ENCODE peak calls at places on chromosomes 6 and 20, in four cellular contexts. P, N, L and Y are unnamed samples.

GRCh38 chr6:19723533-19723932 is 113.6 kb upstream of the ID4 start:
- DNase-seq in P (no peak), N (no peak), L (no peak), Y (no peak)

GRCh38 chr6:162960674-162961457 is 233.1 kb downstream of the PACRG start:
- DNase-seq in P (no peak), N (no peak), L (no peak), Y (no peak)

GRCh38 chr6:129501401-129502051 is 208.5 kb downstream of the ARHGAP18 start:
- DNase-seq in P (no peak), N (no peak), L (peak), Y (no peak)

GRCh38 chr6:116060572-116061283 is at the start of gene FRK:
- DNase-seq in P (no peak), N (no peak), L (no peak), Y (no peak)

GRCh38 chr6:155645328-155645727 is 189.7 kb upstream of the NOX3 start:
- DNase-seq in P (no peak), N (no peak), L (no peak), Y (no peak)

GRCh38 chr6:112007805-112008204 is 46.1 kb upstream of the CCN6 start:
- DNase-seq in P (no peak), N (no peak), L (no peak), Y (no peak)

GRCh38 chr20:34262488-34263288 is 21.5 kb downstream of the ASIP start:
- DNase-seq in P (no peak), N (no peak), L (no peak), Y (no peak)

GRCh38 chr6:106782524-106783265 is 153.3 kb downstream of the QRSL1 start:
- DNase-seq in P (no peak), N (no peak), L (no peak), Y (no peak)

GRCh38 chr6:167815296-167815980 is 11.3 kb upstream of the AFDN start:
- DNase-seq in P (no peak), N (no peak), L (peak), Y (no peak)

GRCh38 chr20:41149679-41150131 is 12.4 kb downstream of the PLCG1 start:
- DNase-seq in P (no peak), N (no peak), L (peak), Y (no peak)

GRCh38 chr6:43669050-43669921 is 18.3 kb downstream of the MRPS18A start:
- DNase-seq in P (no peak), N (no peak), L (no peak), Y (peak)

GRCh38 chr6:29981211-29981812 is 39.0 kb downstream of the HLA-A start:
- DNase-seq in P (no peak), N (no peak), L (no peak), Y (no peak)

GRCh38 chr20:25525857-25526256 is 59.5 kb downstream of the NINL start:
- DNase-seq in P (no peak), N (no peak), L (no peak), Y (no peak)

GRCh38 chr6:157063176-157063934 is 260.0 kb downstream of the TMEM242 start:
- DNase-seq in P (no peak), N (no peak), L (no peak), Y (no peak)

GRCh38 chr20:54237544-54237943 is 29.7 kb downstream of the PFDN4 start:
- DNase-seq in P (no peak), N (no peak), L (no peak), Y (no peak)

GRCh38 chr20:11186301-11187008 is 512.7 kb upstream of the JAG1 start:
- DNase-seq in P (no peak), N (no peak), L (no peak), Y (no peak)

GRCh38 chr6:46024122-46024769 is 8.6 kb upstream of the CLIC5 start:
- DNase-seq in P (no peak), N (no peak), L (peak), Y (no peak)

GRCh38 chr6:31968791-31969711 is 2.9 kb downstream of the DXO start:
- DNase-seq in P (no peak), N (no peak), L (no peak), Y (no peak)

GRCh38 chr6:133159269-133159795 is 81.8 kb upstream of the EYA4 start:
- DNase-seq in P (no peak), N (no peak), L (no peak), Y (no peak)

GRCh38 chr6:2976571-2977085 is 5.3 kb upstream of the SERPINB6 start:
- DNase-seq in P (no peak), N (no peak), L (no peak), Y (no peak)

GRCh38 chr20:1786061-1786460 is 109.1 kb upstream of the SIRPA start:
- DNase-seq in P (no peak), N (no peak), L (no peak), Y (no peak)

GRCh38 chr20:19794941-19795340 is 36.9 kb downstream of the RIN2 start:
- DNase-seq in P (no peak), N (no peak), L (no peak), Y (no peak)

GRCh38 chr20:34473262-34473883 is 42.8 kb upstream of the DYNLRB1 start:
- DNase-seq in P (peak), N (peak), L (peak), Y (peak)

GRCh38 chr6:132084811-132085509 is 133.8 kb upstream of the CCN2 start:
- DNase-seq in P (no peak), N (no peak), L (no peak), Y (no peak)

GRCh38 chr20:8432435-8433148 is 300.5 kb downstream of the PLCB1 start:
- DNase-seq in P (no peak), N (no peak), L (no peak), Y (peak)

DNA sequence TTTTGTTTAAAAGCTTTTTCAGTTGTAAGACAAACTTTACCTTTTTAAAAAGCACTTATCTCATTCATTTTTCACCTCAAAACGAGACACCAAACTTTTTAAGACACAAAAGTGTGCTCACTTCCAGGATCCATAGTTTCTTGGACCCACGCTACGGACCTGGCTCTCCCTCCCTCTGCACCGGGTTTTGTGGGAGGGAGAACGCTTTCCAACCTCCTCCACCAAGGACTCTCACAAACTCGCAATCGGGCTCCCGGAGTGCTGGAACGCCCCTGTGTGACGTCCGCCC is 436 bp downstream of the CAGE1 start:
- DNase-seq in P (no peak), N (no peak), L (no peak), Y (no peak)
- TF ChIP-seq TEAD4 in P (no peak), N (no peak), L (no peak), Y (no peak)

DNA sequence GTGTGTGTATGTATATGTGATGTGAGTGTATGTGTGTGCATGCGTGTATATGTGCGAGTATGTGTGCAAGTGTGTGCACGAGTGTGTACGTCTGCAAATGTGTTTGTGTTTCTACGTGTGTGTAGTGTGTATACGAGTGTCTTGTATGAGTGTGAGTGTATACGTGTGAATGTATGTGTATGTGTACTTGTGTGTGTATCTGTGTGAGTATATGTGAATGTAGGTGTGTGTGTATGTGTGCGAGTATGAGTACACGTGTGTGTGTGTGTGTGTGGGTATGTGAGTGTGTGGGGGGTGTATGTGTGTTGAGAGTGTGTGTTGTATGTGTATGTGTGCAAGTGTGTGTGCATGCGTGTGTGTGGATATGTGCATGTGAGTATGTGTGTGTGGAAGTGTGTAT is 602.0 kb upstream of the CDH4 start:
- DNase-seq in P (no peak), N (no peak), L (no peak), Y (no peak)
- TF ChIP-seq TEAD4 in P (no peak), N (no peak), L (no peak), Y (no peak)

GRCh38 chr6:166736606-166737005 is 109.6 kb upstream of the RPS6KA2 start:
- DNase-seq in P (peak), N (no peak), L (no peak), Y (no peak)
- TF ChIP-seq TEAD4 in P (no peak), N (no peak), L (no peak), Y (no peak)

GRCh38 chr6:141133346-141133745 is 999.4 kb upstream of the GJE1 start:
- DNase-seq in P (no peak), N (no peak), L (no peak), Y (no peak)

GRCh38 chr6:141139461-141139860 is 993.3 kb upstream of the GJE1 start:
- DNase-seq in P (no peak), N (no peak), L (no peak), Y (no peak)

GRCh38 chr6:141131616-141132015 is 1001.1 kb upstream of the GJE1 start:
- DNase-seq in P (no peak), N (no peak), L (no peak), Y (no peak)

DNA sequence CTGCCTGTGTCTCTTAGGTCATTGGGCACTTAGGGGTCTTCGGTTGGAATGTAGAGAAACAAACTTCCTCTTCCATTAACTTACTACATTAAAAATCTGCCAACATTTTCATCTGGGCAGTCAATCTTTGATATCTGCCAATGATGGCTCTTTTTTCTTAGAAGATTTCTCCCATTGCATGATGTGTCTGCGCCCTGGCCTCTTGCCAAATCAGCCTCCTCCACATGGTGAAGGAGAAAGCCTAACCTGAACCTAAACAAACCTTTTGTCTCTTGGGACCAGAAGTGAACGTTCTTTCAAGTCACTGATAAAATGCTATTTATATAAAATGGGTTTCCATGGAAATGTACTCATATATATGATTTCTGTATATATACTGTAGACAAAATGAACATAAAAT is 998.9 kb upstream of the GJE1 start:
- DNase-seq in P (no peak), N (no peak), L (no peak), Y (no peak)
- TF ChIP-seq TEAD4 in P (no peak), N (no peak), L (no peak), Y (no peak)

DNA sequence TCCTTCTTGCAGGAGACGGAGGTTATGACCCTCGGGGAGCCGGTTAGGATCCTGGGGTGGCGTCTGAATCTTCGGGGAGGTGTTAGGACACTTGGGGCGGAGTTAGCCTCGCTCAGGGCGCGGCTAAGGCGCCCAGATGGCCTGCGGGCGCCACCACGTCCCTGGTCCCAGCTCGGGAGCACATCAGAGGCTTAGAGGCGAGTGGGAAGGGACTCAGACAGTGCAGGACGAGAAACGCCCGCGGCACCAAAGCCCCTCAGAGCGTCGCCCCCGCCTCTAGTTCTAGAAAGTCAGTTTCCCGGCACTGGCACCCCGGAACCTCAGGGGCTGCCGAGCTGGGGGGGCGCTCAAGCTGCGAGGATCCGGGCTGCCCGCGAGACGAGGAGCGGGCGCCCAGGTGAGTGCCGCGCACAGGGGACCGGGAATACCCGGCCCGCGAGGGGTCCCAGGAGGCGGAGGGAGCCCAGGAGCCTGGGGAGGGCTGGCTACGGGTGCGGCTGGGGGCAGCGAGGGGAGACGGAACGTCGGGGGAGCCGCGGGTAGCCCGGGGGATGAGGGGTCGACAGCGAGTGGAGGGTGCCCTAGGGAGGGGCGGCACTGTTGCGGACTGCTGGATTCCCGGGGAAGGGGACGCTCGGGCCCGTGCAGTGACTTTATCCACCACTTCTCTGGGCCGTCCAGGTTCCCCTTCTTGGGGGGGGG is at the start of gene HCK:
- DNase-seq in P (peak), N (no peak), L (no peak), Y (peak)
- TF ChIP-seq TEAD4 in P (no peak), N (no peak), L (no peak), Y (no peak)

DNA sequence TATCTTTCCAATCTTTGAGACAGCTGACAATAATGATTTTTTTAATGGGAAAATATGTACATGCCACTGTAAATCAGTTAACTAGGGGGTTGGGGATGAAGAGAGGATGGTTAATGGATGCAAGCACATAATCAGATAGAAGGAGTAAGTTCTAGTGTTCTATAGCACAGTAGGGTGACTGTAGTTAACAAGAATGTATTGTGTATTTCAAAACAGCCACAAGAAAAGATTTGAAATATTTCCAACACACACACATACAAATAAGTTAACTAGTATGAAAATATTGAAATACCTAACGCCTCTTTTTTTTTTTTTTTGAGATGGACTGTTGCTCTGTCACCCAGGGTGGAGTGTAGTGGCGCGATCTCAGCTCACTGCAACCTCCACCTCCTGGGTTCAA is 153.4 kb upstream of the SALL4 start:
- DNase-seq in P (no peak), N (no peak), L (no peak), Y (no peak)
- TF ChIP-seq TEAD4 in P (no peak), N (no peak), L (no peak), Y (no peak)